ENCODE peak calls at places on chromosomes 16 and 17, in ten cellular contexts. P is stomach, S is tibial artery, Y is lower lobe of right lung, U is cardiac fibroblast, E is neural progenitor cell, I is A549, H is fibroblast of lung, T is psoas muscle, B is prostate gland. F is an unnamed sample.

GRCh38 chr17:40074175-40074512 is 11.4 kb downstream of the THRA start:
- DNase-seq in P (no peak), S (no peak), Y (no peak), U (no peak), E (no peak), I (no peak), H (no peak), T (no peak), B (no peak), F (no peak)

GRCh38 chr16:64590516-64590915 is 531.3 kb downstream of the CDH11 start:
- DNase-seq in P (no peak), S (no peak), Y (no peak), U (peak), E (no peak), I (peak), H (peak), T (no peak), B (no peak), F (no peak)

GRCh38 chr16:23432176-23433128 is 20.5 kb downstream of the COG7 start:
- DNase-seq in P (no peak), S (no peak), Y (no peak), U (no peak), E (no peak), I (peak), H (no peak), T (no peak), B (no peak), F (peak)

GRCh38 chr17:58184308-58184985 is 8.1 kb upstream of the EPX start:
- DNase-seq in P (no peak), S (no peak), Y (no peak), U (peak), E (peak), I (no peak), H (peak), T (no peak), B (no peak), F (no peak)

GRCh38 chr17:67487506-67487905 is 110.4 kb downstream of the PITPNC1 start:
- DNase-seq in P (no peak), S (peak), Y (no peak), U (peak), E (no peak), I (no peak), H (peak), T (no peak), B (no peak), F (no peak)

GRCh38 chr17:83052241-83052564 is 27.2 kb upstream of the METRNL start:
- DNase-seq in P (no peak), S (no peak), Y (no peak), U (no peak), E (no peak), I (no peak), H (no peak), T (no peak), B (no peak), F (no peak)

GRCh38 chr17:82884341-82884871 is 44.6 kb upstream of the ZNF750 start:
- DNase-seq in P (no peak), S (no peak), Y (no peak), U (peak), E (no peak), I (no peak), H (no peak), T (no peak), B (no peak), F (no peak)

GRCh38 chr16:68367034-68367433 is 56.2 kb downstream of the PRMT7 start:
- DNase-seq in P (peak), S (no peak), Y (no peak), U (peak), E (peak), I (peak), H (peak), T (no peak), B (no peak), F (peak)

GRCh38 chr17:44269118-44269794 is 1.3 kb upstream of the SLC4A1 start:
- DNase-seq in P (no peak), S (no peak), Y (no peak), U (no peak), E (no peak), I (no peak), H (no peak), T (no peak), B (no peak), F (no peak)

GRCh38 chr16:12545792-12546342 is 257.8 kb downstream of the CPPED1 start:
- DNase-seq in P (no peak), S (no peak), Y (no peak), U (no peak), E (no peak), I (no peak), H (no peak), T (no peak), B (no peak), F (no peak)

GRCh38 chr17:792277-792676 is 10.1 kb downstream of the MRM3 start:
- DNase-seq in P (no peak), S (no peak), Y (peak), U (no peak), E (no peak), I (peak), H (peak), T (no peak), B (no peak), F (no peak)

GRCh38 chr17:11986939-11987329 is 10.3 kb downstream of the ZNF18 start:
- DNase-seq in P (no peak), S (no peak), Y (no peak), U (peak), E (peak), I (peak), H (peak), T (no peak), B (no peak), F (peak)

GRCh38 chr17:35350493-35350892 is 22.9 kb downstream of the SLFN11 start:
- DNase-seq in P (no peak), S (no peak), Y (no peak), U (no peak), E (no peak), I (no peak), H (no peak), T (no peak), B (no peak), F (no peak)

GRCh38 chr16:83481589-83481988 is 326.2 kb upstream of the HSBP1 start:
- DNase-seq in P (no peak), S (no peak), Y (no peak), U (no peak), E (no peak), I (no peak), H (no peak), T (no peak), B (no peak), F (no peak)

GRCh38 chr16:50096791-50097190 is 31.0 kb downstream of the HEATR3 start:
- DNase-seq in P (no peak), S (no peak), Y (no peak), U (peak), E (no peak), I (no peak), H (peak), T (no peak), B (no peak), F (no peak)

GRCh38 chr17:50634123-50634914 is at the start of gene ABCC3:
- DNase-seq in P (peak), S (peak), Y (peak), U (peak), E (peak), I (peak), H (peak), T (peak), B (peak), F (peak)

GRCh38 chr17:5921919-5922318 is 148.3 kb upstream of the WSCD1 start:
- DNase-seq in P (no peak), S (no peak), Y (no peak), U (no peak), E (no peak), I (peak), H (no peak), T (peak), B (no peak), F (peak)

GRCh38 chr16:50372611-50373344 is 4.0 kb upstream of the BRD7 start:
- DNase-seq in P (no peak), S (peak), Y (no peak), U (peak), E (no peak), I (peak), H (peak), T (peak), B (no peak), F (no peak)

GRCh38 chr17:37134050-37134449 is 185.3 kb downstream of the AATF start:
- DNase-seq in P (no peak), S (no peak), Y (no peak), U (peak), E (peak), I (no peak), H (no peak), T (no peak), B (no peak), F (no peak)

GRCh38 chr16:4690946-4691665 is 2.3 kb upstream of the NUDT16L1 start:
- DNase-seq in P (no peak), S (no peak), Y (no peak), U (no peak), E (no peak), I (no peak), H (no peak), T (no peak), B (no peak), F (no peak)

GRCh38 chr16:2239231-2239675 is 3.0 kb downstream of the DNASE1L2 start:
- DNase-seq in P (no peak), S (no peak), Y (no peak), U (no peak), E (no peak), I (no peak), H (no peak), T (no peak), B (no peak), F (no peak)

GRCh38 chr16:79716645-79717323 is 116.2 kb upstream of the MAF start:
- DNase-seq in P (no peak), S (no peak), Y (no peak), U (no peak), E (no peak), I (no peak), H (peak), T (no peak), B (no peak), F (no peak)

GRCh38 chr17:40321502-40322416 is 12.8 kb downstream of the RARA start:
- DNase-seq in P (peak), S (peak), Y (no peak), U (no peak), E (no peak), I (no peak), H (no peak), T (peak), B (no peak), F (no peak)

GRCh38 chr17:56540791-56541190 is 52.7 kb upstream of the NOG start:
- DNase-seq in P (no peak), S (no peak), Y (no peak), U (no peak), E (peak), I (no peak), H (no peak), T (no peak), B (no peak), F (no peak)

GRCh38 chr17:68566145-68566738 is 34.9 kb downstream of the FAM20A start:
- DNase-seq in P (no peak), S (no peak), Y (no peak), U (no peak), E (no peak), I (no peak), H (peak), T (no peak), B (no peak), F (no peak)

GRCh38 chr17:48357727-48358126 is 72.3 kb downstream of the SKAP1 start:
- DNase-seq in P (no peak), S (no peak), Y (no peak), U (no peak), E (no peak), I (no peak), H (no peak), T (no peak), B (no peak), F (no peak)

GRCh38 chr17:39080416-39081179 is 70.8 kb downstream of the PLXDC1 start:
- DNase-seq in P (no peak), S (peak), Y (no peak), U (peak), E (peak), I (no peak), H (peak), T (peak), B (no peak), F (no peak)

GRCh38 chr17:10614536-10615155 is 42.5 kb downstream of the MYH3 start:
- DNase-seq in P (no peak), S (no peak), Y (no peak), U (peak), E (peak), I (peak), H (peak), T (peak), B (peak), F (peak)

GRCh38 chr17:76957600-76958464 is 89.6 kb downstream of the MGAT5B start:
- DNase-seq in P (no peak), S (no peak), Y (no peak), U (no peak), E (peak), I (no peak), H (no peak), T (no peak), B (no peak), F (no peak)

GRCh38 chr16:88014201-88014781 is 63.1 kb downstream of the BANP start:
- DNase-seq in P (peak), S (peak), Y (no peak), U (peak), E (no peak), I (peak), H (peak), T (no peak), B (no peak), F (no peak)

GRCh38 chr16:1870365-1871082 is 1.4 kb downstream of the MEIOB start:
- DNase-seq in P (no peak), S (no peak), Y (no peak), U (peak), E (no peak), I (peak), H (peak), T (no peak), B (no peak), F (no peak)

GRCh38 chr16:273547-274421 is 2.0 kb downstream of the RGS11 start:
- DNase-seq in P (peak), S (no peak), Y (no peak), U (no peak), E (no peak), I (peak), H (no peak), T (no peak), B (no peak), F (peak)

GRCh38 chr17:42459983-42460300 is 1.3 kb downstream of the ATP6V0A1 start:
- DNase-seq in P (no peak), S (no peak), Y (no peak), U (peak), E (peak), I (peak), H (peak), T (no peak), B (no peak), F (no peak)

GRCh38 chr17:78522031-78522809 is 55.0 kb downstream of the DNAH17 start:
- DNase-seq in P (no peak), S (no peak), Y (no peak), U (no peak), E (no peak), I (no peak), H (no peak), T (no peak), B (no peak), F (no peak)

DNA sequence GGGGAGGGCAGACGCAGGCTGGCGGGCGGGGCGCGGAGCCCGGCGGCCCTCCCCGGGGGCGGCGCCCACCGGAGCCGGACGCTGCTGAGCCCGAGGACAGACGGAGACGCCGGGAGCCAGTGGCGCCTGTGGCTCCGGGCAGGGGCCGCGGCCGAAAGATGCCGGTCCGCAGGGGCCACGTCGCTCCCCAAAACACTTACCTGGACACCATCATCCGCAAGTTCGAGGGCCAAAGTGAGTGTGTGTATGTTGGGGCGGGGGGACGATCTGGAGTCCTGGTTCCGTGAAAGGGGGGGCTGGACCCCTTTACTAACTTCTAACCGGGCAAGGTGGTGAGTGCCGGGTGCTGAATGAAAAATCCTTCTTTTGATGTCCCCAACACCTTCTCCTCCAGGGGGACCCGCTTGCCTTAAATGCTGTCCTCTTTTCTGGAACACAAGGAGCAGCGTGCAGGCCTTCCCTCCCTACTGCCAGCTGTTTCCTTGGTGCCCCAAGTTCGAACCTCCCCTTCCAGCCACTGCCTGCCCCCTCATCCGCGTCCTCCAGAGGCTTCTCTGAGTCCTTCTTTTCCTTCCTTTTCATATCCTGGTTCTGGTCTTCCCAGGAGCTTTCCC is at the start of gene KCNH6:
- DNase-seq in P (no peak), S (no peak), Y (no peak), U (no peak), E (peak), I (no peak), H (no peak), T (no peak), B (no peak), F (no peak)
- TF ChIP-seq CTCF in P (no peak), S (no peak), Y (no peak), U (no peak), E (peak), I (no peak), H (no peak), T (no peak), B (no peak), F (no peak)

GRCh38 chr16:66521951-66522771 is 27.8 kb downstream of the TK2 start:
- DNase-seq in P (peak), S (no peak), Y (peak), U (peak), E (no peak), I (no peak), H (peak), T (no peak), B (no peak), F (peak)

GRCh38 chr16:66523861-66524354 is 26.0 kb downstream of the TK2 start:
- DNase-seq in P (no peak), S (no peak), Y (no peak), U (peak), E (no peak), I (no peak), H (no peak), T (no peak), B (no peak), F (no peak)

GRCh38 chr16:66525396-66526180 is 24.3 kb downstream of the TK2 start:
- DNase-seq in P (no peak), S (no peak), Y (no peak), U (peak), E (no peak), I (no peak), H (no peak), T (no peak), B (no peak), F (no peak)

GRCh38 chr16:66522816-66523590 is 26.9 kb downstream of the TK2 start:
- DNase-seq in P (no peak), S (no peak), Y (no peak), U (no peak), E (no peak), I (no peak), H (no peak), T (no peak), B (no peak), F (no peak)

DNA sequence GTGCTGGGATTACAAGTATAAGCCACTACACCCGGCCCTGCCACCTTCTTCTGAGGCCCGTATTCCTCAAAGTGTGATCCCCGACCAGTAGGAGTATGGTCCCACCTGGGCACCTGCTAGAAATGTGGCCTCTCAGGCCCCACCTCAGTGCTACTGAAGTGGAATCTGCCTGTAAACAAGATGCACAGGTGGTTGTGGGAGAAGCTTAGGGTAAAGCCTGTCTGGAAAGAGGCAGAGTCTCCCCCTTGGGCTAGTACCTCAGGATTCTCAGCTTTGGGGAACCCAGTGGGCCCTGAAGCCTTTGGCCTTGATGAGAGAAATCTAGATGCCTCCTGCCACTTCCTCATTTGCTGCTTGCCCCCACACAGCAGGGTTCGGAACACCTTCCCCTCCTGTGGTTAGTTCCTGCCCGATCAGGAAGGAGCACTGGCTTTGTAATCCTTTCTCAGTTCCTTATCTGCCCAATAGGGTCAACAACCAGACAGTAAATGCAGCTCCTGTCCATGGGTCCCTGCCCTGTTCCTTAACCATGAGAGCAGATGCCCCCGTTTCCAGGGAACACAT is 25.2 kb downstream of the TK2 start:
- DNase-seq in P (no peak), S (no peak), Y (peak), U (no peak), E (no peak), I (no peak), H (no peak), T (no peak), B (no peak), F (no peak)
- TF ChIP-seq CTCF in P (no peak), S (no peak), Y (no peak), U (no peak), E (no peak), I (no peak), H (no peak), T (no peak), B (peak), F (no peak)

DNA sequence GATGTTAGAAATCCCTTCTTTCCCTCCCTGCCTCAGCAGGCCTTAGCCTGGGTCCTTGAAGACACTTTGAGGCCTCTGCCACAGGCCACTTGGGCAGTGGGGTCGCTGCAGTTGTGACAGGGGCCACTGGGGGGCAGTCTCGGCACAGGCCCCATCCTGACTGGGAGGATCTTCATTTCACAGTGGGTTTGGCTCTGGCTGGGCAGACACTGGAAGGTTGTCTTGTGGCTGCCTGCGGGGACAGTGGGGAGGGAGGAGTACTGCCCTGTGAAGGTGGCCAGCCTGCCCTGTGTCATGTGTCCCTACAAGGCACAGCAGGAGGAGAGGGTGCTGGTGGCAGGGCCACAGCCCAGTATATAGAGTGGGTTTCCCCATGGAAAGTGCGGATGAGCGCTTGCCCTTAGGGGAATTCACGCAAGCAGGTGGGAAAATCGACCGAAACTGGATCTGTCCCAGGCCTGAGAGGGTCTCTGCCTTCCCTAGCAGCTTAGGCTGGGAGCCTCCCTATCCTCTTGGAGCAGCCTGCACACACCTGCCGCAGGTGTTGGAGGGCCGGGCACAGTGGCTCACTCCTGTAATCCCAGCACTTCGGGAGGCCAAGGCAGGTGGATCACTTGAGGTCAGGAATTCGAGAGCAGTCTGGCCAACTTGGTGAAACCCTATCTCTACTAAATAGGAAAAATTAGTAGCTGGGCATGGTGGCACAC is 28.8 kb downstream of the GINS2 start:
- DNase-seq in P (peak), S (peak), Y (peak), U (peak), E (peak), I (peak), H (peak), T (peak), B (peak), F (peak)
- TF ChIP-seq CTCF in P (peak), S (peak), Y (peak), U (peak), E (peak), I (peak), H (peak), T (peak), B (peak), F (peak)

GRCh38 chr17:29113334-29113733 is 66.9 kb downstream of the MYO18A start:
- DNase-seq in P (no peak), S (no peak), Y (no peak), U (no peak), E (peak), I (no peak), H (no peak), T (peak), B (no peak), F (no peak)
- TF ChIP-seq CTCF in P (no peak), S (no peak), Y (no peak), U (no peak), E (peak), I (no peak), H (no peak), T (peak), B (no peak), F (no peak)

DNA sequence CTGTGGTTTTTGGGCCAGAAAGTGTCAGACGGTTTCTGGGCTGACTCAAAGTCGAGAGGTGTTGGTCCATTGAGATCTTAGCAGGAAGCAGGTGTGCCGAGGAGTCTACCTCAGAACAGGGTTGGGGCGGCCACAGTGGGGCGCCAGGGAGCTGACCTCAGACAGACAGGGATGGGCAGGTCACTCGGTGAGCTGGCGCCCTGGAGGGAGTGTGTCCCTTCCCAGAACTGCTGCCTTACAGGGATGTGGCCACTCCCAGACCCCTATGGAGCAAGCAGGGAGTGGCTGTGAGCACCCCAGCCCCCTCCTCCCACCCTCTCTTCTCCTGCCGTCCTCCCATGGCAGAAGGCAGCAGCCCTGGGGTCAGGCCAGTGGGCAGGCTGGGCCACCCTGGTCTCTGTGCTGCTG is 14.0 kb upstream of the DPEP1 start:
- DNase-seq in P (no peak), S (no peak), Y (no peak), U (no peak), E (peak), I (peak), H (no peak), T (no peak), B (no peak), F (peak)
- TF ChIP-seq CTCF in P (no peak), S (no peak), Y (peak), U (peak), E (peak), I (peak), H (peak), T (no peak), B (peak), F (peak)

F was measured in Calu3.